ENCODE peak calls at places on chromosome 9, in ten cellular contexts. B, Q, R, F, J, D, Z, N, S and U are unnamed samples.

GRCh38 chr9:30997291-30997690 is 1387.2 kb upstream of the ACO1 start:
- DNase-seq in B (no peak), Q (no peak), R (no peak), F (no peak), J (no peak), D (no peak), Z (no peak), N (no peak), S (no peak), U (no peak)

GRCh38 chr9:3912817-3913216 is 387.0 kb upstream of the RFX3 start:
- DNase-seq in B (no peak), Q (no peak), R (no peak), F (no peak), J (no peak), D (no peak), Z (no peak), N (no peak), S (peak), U (no peak)

GRCh38 chr9:4829956-4830355 is 37.2 kb downstream of the RCL1 start:
- DNase-seq in B (no peak), Q (peak), R (no peak), F (peak), J (no peak), D (no peak), Z (peak), N (no peak), S (no peak), U (no peak)

GRCh38 chr9:72396247-72397091 is 31.5 kb upstream of the ZFAND5 start:
- DNase-seq in B (no peak), Q (peak), R (no peak), F (peak), J (peak), D (no peak), Z (peak), N (peak), S (peak), U (no peak)

GRCh38 chr9:131851414-131851813 is 111.5 kb upstream of the RAPGEF1 start:
- DNase-seq in B (no peak), Q (no peak), R (no peak), F (no peak), J (no peak), D (peak), Z (no peak), N (no peak), S (no peak), U (no peak)

GRCh38 chr9:16184964-16185646 is 632.3 kb downstream of the CCDC171 start:
- DNase-seq in B (no peak), Q (no peak), R (no peak), F (no peak), J (no peak), D (no peak), Z (peak), N (no peak), S (no peak), U (no peak)

GRCh38 chr9:105114956-105115728 is 129.3 kb upstream of the SLC44A1 start:
- DNase-seq in B (peak), Q (no peak), R (no peak), F (no peak), J (peak), D (peak), Z (no peak), N (peak), S (peak), U (peak)

GRCh38 chr9:88992556-88992955 is 1.3 kb downstream of the S1PR3 start:
- DNase-seq in B (no peak), Q (peak), R (no peak), F (no peak), J (no peak), D (no peak), Z (no peak), N (peak), S (no peak), U (peak)

GRCh38 chr9:82540175-82540574 is 522.8 kb downstream of the RASEF start:
- DNase-seq in B (no peak), Q (no peak), R (no peak), F (no peak), J (no peak), D (no peak), Z (peak), N (no peak), S (no peak), U (no peak)

GRCh38 chr9:120711841-120712538 is 2.3 kb downstream of the MEGF9 start:
- DNase-seq in B (no peak), Q (no peak), R (no peak), F (no peak), J (no peak), D (no peak), Z (peak), N (no peak), S (no peak), U (no peak)

GRCh38 chr9:89179920-89180667 is 1.5 kb upstream of the SHC3 start:
- DNase-seq in B (peak), Q (peak), R (peak), F (peak), J (peak), D (peak), Z (peak), N (peak), S (peak), U (peak)

GRCh38 chr9:107870927-107871720 is 381.6 kb upstream of the KLF4 start:
- DNase-seq in B (no peak), Q (no peak), R (no peak), F (no peak), J (no peak), D (no peak), Z (peak), N (no peak), S (peak), U (no peak)

GRCh38 chr9:136039488-136039887 is 55.6 kb downstream of the NACC2 start:
- DNase-seq in B (no peak), Q (no peak), R (no peak), F (no peak), J (no peak), D (no peak), Z (no peak), N (no peak), S (no peak), U (no peak)

GRCh38 chr9:69532359-69532758 is 139.8 kb downstream of the APBA1 start:
- DNase-seq in B (no peak), Q (no peak), R (no peak), F (no peak), J (no peak), D (peak), Z (no peak), N (no peak), S (no peak), U (no peak)

GRCh38 chr9:114083693-114084092 is 5.6 kb upstream of the AMBP start:
- DNase-seq in B (no peak), Q (no peak), R (no peak), F (no peak), J (no peak), D (no peak), Z (no peak), N (no peak), S (no peak), U (no peak)

DNA sequence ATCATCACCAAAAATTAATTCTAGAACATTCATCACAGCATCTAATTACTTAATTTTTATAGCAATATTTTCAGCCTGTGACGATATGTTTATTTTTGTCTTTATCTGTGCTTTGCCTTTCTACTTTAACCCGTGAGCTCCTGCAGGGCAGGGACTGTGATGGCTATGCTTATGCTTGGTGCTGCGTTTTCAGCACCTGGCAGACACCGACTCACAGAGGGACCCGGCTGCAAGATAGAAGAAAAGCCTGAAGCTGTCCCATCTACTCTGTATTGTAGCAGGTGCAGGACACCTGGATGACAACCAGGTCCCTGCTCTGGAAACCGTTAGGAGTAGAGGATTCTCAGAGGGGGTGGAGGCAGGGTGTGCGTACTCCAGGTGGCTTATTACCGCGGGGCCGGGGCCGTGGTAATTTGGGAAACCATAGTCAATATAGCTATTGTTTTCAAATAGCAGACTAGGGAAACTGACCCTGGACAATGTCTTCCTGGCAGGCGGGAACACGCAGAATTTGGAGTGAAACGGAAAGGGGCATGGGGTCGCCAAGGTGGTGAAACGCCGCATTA is 140.2 kb upstream of the PALM2AKAP2 start:
- DNase-seq in B (no peak), Q (no peak), R (no peak), F (no peak), J (no peak), D (no peak), Z (no peak), N (no peak), S (no peak), U (no peak)
- H3K4me3 ChIP-seq in B (peak), Q (no peak), R (peak), F (peak), J (peak), D (no peak), Z (peak), N (peak), S (no peak), U (peak)

GRCh38 chr9:124017929-124018730 is 6.6 kb downstream of the LHX2 start:
- DNase-seq in B (no peak), Q (no peak), R (no peak), F (no peak), J (no peak), D (no peak), Z (no peak), N (no peak), S (no peak), U (no peak)

GRCh38 chr9:124019771-124020519 is 8.4 kb downstream of the LHX2 start:
- DNase-seq in B (no peak), Q (no peak), R (no peak), F (no peak), J (no peak), D (no peak), Z (no peak), N (no peak), S (no peak), U (no peak)

GRCh38 chr9:124017064-124017928 is 5.7 kb downstream of the LHX2 start:
- DNase-seq in B (no peak), Q (no peak), R (no peak), F (no peak), J (no peak), D (no peak), Z (no peak), N (no peak), S (no peak), U (no peak)

GRCh38 chr9:124020520-124021384 is 9.2 kb downstream of the LHX2 start:
- DNase-seq in B (no peak), Q (no peak), R (no peak), F (no peak), J (no peak), D (no peak), Z (no peak), N (no peak), S (no peak), U (no peak)

GRCh38 chr9:124018731-124019697 is 7.4 kb downstream of the LHX2 start:
- DNase-seq in B (no peak), Q (no peak), R (no peak), F (no peak), J (no peak), D (no peak), Z (no peak), N (no peak), S (no peak), U (no peak)
- H3K4me3 ChIP-seq in B (peak), Q (no peak), R (peak), F (no peak), J (no peak), D (peak), Z (no peak), N (no peak), S (peak), U (peak)

DNA sequence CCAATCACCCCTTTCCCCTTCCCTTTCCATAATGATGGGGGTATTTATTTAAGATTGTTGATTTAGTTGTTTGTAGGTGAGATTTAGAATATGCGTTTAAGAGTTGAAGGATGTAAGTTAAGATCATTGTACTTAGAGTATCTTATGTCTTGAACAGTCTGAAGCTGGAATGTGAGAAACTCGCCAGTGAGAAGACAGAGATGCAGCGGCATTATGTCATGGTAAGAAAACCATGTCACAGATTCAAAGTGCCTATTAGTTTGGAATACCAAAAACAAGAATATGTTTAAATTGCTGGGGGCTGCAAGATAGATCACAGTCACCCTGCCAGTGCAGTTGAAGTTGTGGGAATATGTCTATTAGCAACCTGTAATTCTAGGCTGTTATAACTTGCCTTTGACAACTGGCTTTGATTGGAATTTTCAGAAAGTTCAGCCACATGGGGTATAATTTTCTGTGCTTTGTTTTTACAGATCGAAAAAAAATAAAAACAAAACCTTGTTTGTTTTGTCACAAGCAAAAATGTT is 3.0 kb downstream of the TLE4 start:
- DNase-seq in B (no peak), Q (no peak), R (no peak), F (peak), J (no peak), D (no peak), Z (no peak), N (no peak), S (no peak), U (no peak)
- H3K4me3 ChIP-seq in B (peak), Q (peak), R (no peak), F (peak), J (no peak), D (no peak), Z (peak), N (peak), S (peak), U (peak)

DNA sequence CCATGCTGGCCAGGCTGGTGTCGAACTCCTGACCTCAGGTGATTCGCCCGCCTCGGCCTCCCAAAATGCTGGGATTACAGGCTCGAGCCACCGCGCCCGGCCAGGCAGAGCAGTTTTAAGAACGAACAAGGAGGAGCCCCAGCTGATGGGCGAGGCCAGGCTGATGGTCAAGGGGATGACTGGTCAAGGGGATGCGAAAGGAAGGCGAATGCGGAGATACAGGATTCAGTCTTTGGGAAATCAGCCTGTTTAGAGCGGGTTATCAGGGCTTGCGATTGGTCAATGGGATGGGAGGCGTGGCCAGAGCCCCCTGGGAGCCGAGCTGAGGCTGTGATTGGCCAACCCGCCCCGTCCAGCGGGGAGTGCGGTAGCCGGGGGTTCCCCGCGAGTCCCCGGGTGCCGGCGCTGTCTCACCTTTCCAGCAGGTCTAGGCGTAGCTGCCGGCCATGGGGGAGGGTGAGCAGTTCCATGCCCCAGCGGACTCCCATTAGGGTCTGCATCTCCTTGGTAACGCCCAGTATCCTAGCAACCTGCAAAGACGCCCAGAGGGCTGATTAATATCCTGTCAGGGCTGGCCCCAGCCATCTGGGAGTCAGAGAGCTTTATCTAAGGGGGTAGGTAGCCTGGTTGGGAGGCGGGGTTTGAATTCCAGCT is 7.5 kb upstream of the TOR2A start:
- DNase-seq in B (no peak), Q (no peak), R (peak), F (peak), J (peak), D (peak), Z (peak), N (peak), S (peak), U (peak)
- H3K4me3 ChIP-seq in B (peak), Q (no peak), R (peak), F (peak), J (no peak), D (peak), Z (no peak), N (no peak), S (no peak), U (no peak)

DNA sequence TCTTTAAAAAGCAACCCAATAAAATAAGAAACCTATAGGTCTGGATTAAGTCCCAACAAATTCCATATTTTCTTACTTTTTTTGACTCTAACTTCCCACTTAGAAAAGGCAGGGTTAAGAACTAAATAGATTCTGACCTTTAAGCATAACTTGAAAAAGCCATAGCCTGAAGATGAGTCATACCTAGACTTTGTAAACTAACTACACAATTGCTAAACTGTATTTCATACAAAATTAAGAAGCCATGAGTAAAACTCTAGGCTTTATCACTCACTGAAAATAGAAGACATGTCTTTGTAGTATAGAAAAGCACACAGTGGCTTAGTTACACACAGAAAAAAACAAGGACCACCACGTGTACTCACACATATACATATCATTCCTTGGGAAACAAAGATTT is 51.5 kb downstream of the MLLT3 start:
- DNase-seq in B (no peak), Q (peak), R (no peak), F (peak), J (no peak), D (no peak), Z (peak), N (no peak), S (peak), U (no peak)
- H3K4me3 ChIP-seq in B (no peak), Q (no peak), R (no peak), F (no peak), J (no peak), D (no peak), Z (no peak), N (no peak), S (no peak), U (no peak)

DNA sequence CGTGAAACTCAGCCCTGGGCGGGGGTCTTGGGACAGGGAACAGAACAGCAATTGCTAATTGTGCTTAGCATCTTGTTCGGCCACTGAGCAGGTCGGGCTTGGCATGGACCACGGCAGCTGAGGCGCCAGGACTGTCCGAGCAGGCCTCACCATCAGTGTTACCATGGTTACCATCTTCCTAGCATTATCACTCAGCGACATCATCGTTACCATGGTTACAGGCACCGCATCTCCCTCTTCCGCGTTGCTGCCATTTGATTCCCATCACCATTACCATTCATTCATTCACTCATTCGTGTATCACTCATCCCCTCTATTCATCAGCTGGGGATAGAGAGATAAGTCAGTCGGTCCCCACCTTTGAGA is 81.0 kb upstream of the ZBTB43 start:
- DNase-seq in B (no peak), Q (no peak), R (no peak), F (no peak), J (no peak), D (peak), Z (no peak), N (no peak), S (no peak), U (no peak)
- H3K4me3 ChIP-seq in B (no peak), Q (no peak), R (no peak), F (no peak), J (no peak), D (no peak), Z (no peak), N (no peak), S (no peak), U (no peak)

GRCh38 chr9:33329996-33330395 is 39.7 kb downstream of the NFX1 start:
- DNase-seq in B (no peak), Q (peak), R (no peak), F (peak), J (no peak), D (no peak), Z (peak), N (no peak), S (peak), U (no peak)

GRCh38 chr9:33329117-33329563 is 38.8 kb downstream of the NFX1 start:
- DNase-seq in B (peak), Q (peak), R (no peak), F (peak), J (peak), D (no peak), Z (peak), N (peak), S (peak), U (no peak)

DNA sequence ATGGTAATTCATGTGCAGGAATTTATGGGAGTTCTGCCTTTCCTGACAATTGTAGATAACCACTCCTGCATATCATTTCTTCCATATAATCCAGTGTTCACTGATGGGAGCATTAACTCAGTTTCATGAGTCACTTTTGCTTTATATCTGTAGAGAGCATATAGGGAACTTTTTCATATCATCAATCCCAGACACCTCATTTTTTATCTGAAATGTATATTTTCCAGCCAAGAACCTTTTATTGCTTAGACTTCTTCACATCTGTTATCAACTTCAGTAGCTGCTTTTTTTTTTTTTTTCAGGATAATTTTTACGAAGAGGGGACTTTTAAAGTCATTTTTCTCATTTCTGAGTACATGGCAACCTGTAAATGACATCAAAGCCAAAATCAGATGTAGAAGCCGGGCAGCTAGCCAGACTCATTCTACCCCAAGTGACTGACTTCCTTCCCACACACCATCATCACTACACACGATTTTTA is 41.1 kb downstream of the NFX1 start:
- DNase-seq in B (no peak), Q (peak), R (no peak), F (no peak), J (no peak), D (no peak), Z (no peak), N (no peak), S (peak), U (no peak)
- H3K4me3 ChIP-seq in B (no peak), Q (no peak), R (no peak), F (no peak), J (no peak), D (no peak), Z (no peak), N (no peak), S (no peak), U (no peak)